ENCODE peak calls at places on chromosomes 13 and 19, in ten cellular contexts. One of them, this sample, is unnamed.

GRCh38 chr13:79482271-79482970 is 1.5 kb downstream of the NDFIP2 start:
- DNase-seq in globus pallidus: no peak
- DNase-seq in T-helper 2 cell: peak
- DNase-seq in NCI-H1092: no peak
- DNase-seq in pons: no peak
- DNase-seq in HTR-8/SVneo: no peak
- DNase-seq in stimulated activated CD4-positive, alpha-beta T cell treated with anti-CD3 and anti-CD28 coated beads, Interleukin-2, amount 100 ng/mL, for 24 hours: no peak
- DNase-seq in naive thymus-derived CD8-positive, alpha-beta T cell: no peak
- DNase-seq in skeletal muscle cell: no peak
- DNase-seq in fibroblast of the conjunctiva: no peak
- DNase-seq in this sample: no peak

GRCh38 chr13:75544681-75545333 is 4.8 kb upstream of the UCHL3 start:
- DNase-seq in globus pallidus: no peak
- DNase-seq in T-helper 2 cell: no peak
- DNase-seq in NCI-H1092: no peak
- DNase-seq in pons: no peak
- DNase-seq in HTR-8/SVneo: no peak
- DNase-seq in stimulated activated CD4-positive, alpha-beta T cell treated with anti-CD3 and anti-CD28 coated beads, Interleukin-2, amount 100 ng/mL, for 24 hours: no peak
- DNase-seq in naive thymus-derived CD8-positive, alpha-beta T cell: no peak
- DNase-seq in skeletal muscle cell: peak
- DNase-seq in fibroblast of the conjunctiva: peak
- DNase-seq in this sample: no peak

GRCh38 chr19:4473708-4474503 is 1.8 kb downstream of the HDGFL2 start:
- DNase-seq in globus pallidus: no peak
- DNase-seq in T-helper 2 cell: no peak
- DNase-seq in NCI-H1092: no peak
- DNase-seq in pons: no peak
- DNase-seq in HTR-8/SVneo: no peak
- DNase-seq in stimulated activated CD4-positive, alpha-beta T cell treated with anti-CD3 and anti-CD28 coated beads, Interleukin-2, amount 100 ng/mL, for 24 hours: no peak
- DNase-seq in naive thymus-derived CD8-positive, alpha-beta T cell: no peak
- DNase-seq in skeletal muscle cell: no peak
- DNase-seq in fibroblast of the conjunctiva: no peak
- DNase-seq in this sample: no peak

GRCh38 chr19:3670796-3671679 is 29.2 kb downstream of the PIP5K1C start:
- DNase-seq in globus pallidus: peak
- DNase-seq in T-helper 2 cell: no peak
- DNase-seq in NCI-H1092: no peak
- DNase-seq in pons: no peak
- DNase-seq in HTR-8/SVneo: no peak
- DNase-seq in stimulated activated CD4-positive, alpha-beta T cell treated with anti-CD3 and anti-CD28 coated beads, Interleukin-2, amount 100 ng/mL, for 24 hours: peak
- DNase-seq in naive thymus-derived CD8-positive, alpha-beta T cell: no peak
- DNase-seq in skeletal muscle cell: peak
- DNase-seq in fibroblast of the conjunctiva: peak
- DNase-seq in this sample: peak

GRCh38 chr19:34662919-34663318 is 14.0 kb downstream of the SCGB2B2 start:
- DNase-seq in globus pallidus: no peak
- DNase-seq in T-helper 2 cell: peak
- DNase-seq in NCI-H1092: peak
- DNase-seq in pons: peak
- DNase-seq in HTR-8/SVneo: no peak
- DNase-seq in stimulated activated CD4-positive, alpha-beta T cell treated with anti-CD3 and anti-CD28 coated beads, Interleukin-2, amount 100 ng/mL, for 24 hours: peak
- DNase-seq in naive thymus-derived CD8-positive, alpha-beta T cell: peak
- DNase-seq in skeletal muscle cell: no peak
- DNase-seq in fibroblast of the conjunctiva: no peak
- DNase-seq in this sample: no peak

GRCh38 chr19:3094638-3095374 is 644 bp downstream of the GNA11 start:
- DNase-seq in globus pallidus: no peak
- DNase-seq in T-helper 2 cell: peak
- DNase-seq in NCI-H1092: no peak
- DNase-seq in pons: no peak
- DNase-seq in HTR-8/SVneo: no peak
- DNase-seq in stimulated activated CD4-positive, alpha-beta T cell treated with anti-CD3 and anti-CD28 coated beads, Interleukin-2, amount 100 ng/mL, for 24 hours: peak
- DNase-seq in naive thymus-derived CD8-positive, alpha-beta T cell: peak
- DNase-seq in skeletal muscle cell: no peak
- DNase-seq in fibroblast of the conjunctiva: no peak
- DNase-seq in this sample: no peak

GRCh38 chr13:88552966-88553365 is 881.8 kb downstream of the SLITRK5 start:
- DNase-seq in globus pallidus: no peak
- DNase-seq in T-helper 2 cell: no peak
- DNase-seq in NCI-H1092: no peak
- DNase-seq in pons: no peak
- DNase-seq in HTR-8/SVneo: no peak
- DNase-seq in stimulated activated CD4-positive, alpha-beta T cell treated with anti-CD3 and anti-CD28 coated beads, Interleukin-2, amount 100 ng/mL, for 24 hours: no peak
- DNase-seq in naive thymus-derived CD8-positive, alpha-beta T cell: no peak
- DNase-seq in skeletal muscle cell: no peak
- DNase-seq in fibroblast of the conjunctiva: no peak
- DNase-seq in this sample: no peak

GRCh38 chr19:33436360-33437345 is 63.1 kb downstream of the CEBPG start:
- DNase-seq in globus pallidus: no peak
- DNase-seq in T-helper 2 cell: no peak
- DNase-seq in NCI-H1092: no peak
- DNase-seq in pons: no peak
- DNase-seq in HTR-8/SVneo: no peak
- DNase-seq in stimulated activated CD4-positive, alpha-beta T cell treated with anti-CD3 and anti-CD28 coated beads, Interleukin-2, amount 100 ng/mL, for 24 hours: no peak
- DNase-seq in naive thymus-derived CD8-positive, alpha-beta T cell: no peak
- DNase-seq in skeletal muscle cell: no peak
- DNase-seq in fibroblast of the conjunctiva: no peak
- DNase-seq in this sample: no peak

GRCh38 chr13:36839981-36840380 is 21.0 kb downstream of the RFXAP start:
- DNase-seq in globus pallidus: no peak
- DNase-seq in T-helper 2 cell: no peak
- DNase-seq in NCI-H1092: no peak
- DNase-seq in pons: no peak
- DNase-seq in HTR-8/SVneo: no peak
- DNase-seq in stimulated activated CD4-positive, alpha-beta T cell treated with anti-CD3 and anti-CD28 coated beads, Interleukin-2, amount 100 ng/mL, for 24 hours: no peak
- DNase-seq in naive thymus-derived CD8-positive, alpha-beta T cell: no peak
- DNase-seq in skeletal muscle cell: no peak
- DNase-seq in fibroblast of the conjunctiva: no peak
- DNase-seq in this sample: no peak

GRCh38 chr13:77637583-77637982 is 59.9 kb upstream of the SLAIN1 start:
- DNase-seq in globus pallidus: no peak
- DNase-seq in T-helper 2 cell: no peak
- DNase-seq in NCI-H1092: peak
- DNase-seq in pons: no peak
- DNase-seq in HTR-8/SVneo: no peak
- DNase-seq in stimulated activated CD4-positive, alpha-beta T cell treated with anti-CD3 and anti-CD28 coated beads, Interleukin-2, amount 100 ng/mL, for 24 hours: no peak
- DNase-seq in naive thymus-derived CD8-positive, alpha-beta T cell: no peak
- DNase-seq in skeletal muscle cell: no peak
- DNase-seq in fibroblast of the conjunctiva: no peak
- DNase-seq in this sample: no peak

GRCh38 chr13:90477194-90477593 is 870.3 kb upstream of the MIR17HG start:
- DNase-seq in globus pallidus: no peak
- DNase-seq in T-helper 2 cell: no peak
- DNase-seq in NCI-H1092: no peak
- DNase-seq in pons: no peak
- DNase-seq in HTR-8/SVneo: no peak
- DNase-seq in stimulated activated CD4-positive, alpha-beta T cell treated with anti-CD3 and anti-CD28 coated beads, Interleukin-2, amount 100 ng/mL, for 24 hours: no peak
- DNase-seq in naive thymus-derived CD8-positive, alpha-beta T cell: no peak
- DNase-seq in skeletal muscle cell: no peak
- DNase-seq in fibroblast of the conjunctiva: no peak
- DNase-seq in this sample: no peak

GRCh38 chr19:16369664-16370576 is 45.3 kb downstream of the KLF2 start:
- DNase-seq in globus pallidus: no peak
- DNase-seq in T-helper 2 cell: peak
- DNase-seq in NCI-H1092: no peak
- DNase-seq in pons: no peak
- DNase-seq in HTR-8/SVneo: no peak
- DNase-seq in stimulated activated CD4-positive, alpha-beta T cell treated with anti-CD3 and anti-CD28 coated beads, Interleukin-2, amount 100 ng/mL, for 24 hours: peak
- DNase-seq in naive thymus-derived CD8-positive, alpha-beta T cell: peak
- DNase-seq in skeletal muscle cell: no peak
- DNase-seq in fibroblast of the conjunctiva: no peak
- DNase-seq in this sample: no peak

GRCh38 chr13:51942189-51942588 is 69.1 kb downstream of the ATP7B start:
- DNase-seq in globus pallidus: no peak
- DNase-seq in T-helper 2 cell: peak
- DNase-seq in NCI-H1092: no peak
- DNase-seq in pons: no peak
- DNase-seq in HTR-8/SVneo: no peak
- DNase-seq in stimulated activated CD4-positive, alpha-beta T cell treated with anti-CD3 and anti-CD28 coated beads, Interleukin-2, amount 100 ng/mL, for 24 hours: peak
- DNase-seq in naive thymus-derived CD8-positive, alpha-beta T cell: peak
- DNase-seq in skeletal muscle cell: no peak
- DNase-seq in fibroblast of the conjunctiva: no peak
- DNase-seq in this sample: no peak

GRCh38 chr19:21586341-21587116 is 81.1 kb downstream of the ZNF429 start:
- DNase-seq in globus pallidus: no peak
- DNase-seq in T-helper 2 cell: no peak
- DNase-seq in NCI-H1092: no peak
- DNase-seq in pons: no peak
- DNase-seq in HTR-8/SVneo: no peak
- DNase-seq in stimulated activated CD4-positive, alpha-beta T cell treated with anti-CD3 and anti-CD28 coated beads, Interleukin-2, amount 100 ng/mL, for 24 hours: peak
- DNase-seq in naive thymus-derived CD8-positive, alpha-beta T cell: peak
- DNase-seq in skeletal muscle cell: no peak
- DNase-seq in fibroblast of the conjunctiva: no peak
- DNase-seq in this sample: peak

GRCh38 chr19:39828634-39829032 is 5.3 kb downstream of the DYRK1B start:
- DNase-seq in globus pallidus: no peak
- DNase-seq in T-helper 2 cell: no peak
- DNase-seq in NCI-H1092: no peak
- DNase-seq in pons: no peak
- DNase-seq in HTR-8/SVneo: no peak
- DNase-seq in stimulated activated CD4-positive, alpha-beta T cell treated with anti-CD3 and anti-CD28 coated beads, Interleukin-2, amount 100 ng/mL, for 24 hours: no peak
- DNase-seq in naive thymus-derived CD8-positive, alpha-beta T cell: no peak
- DNase-seq in skeletal muscle cell: no peak
- DNase-seq in fibroblast of the conjunctiva: no peak
- DNase-seq in this sample: no peak

GRCh38 chr19:42199440-42200115 is 17.9 kb downstream of the DEDD2 start:
- DNase-seq in globus pallidus: no peak
- DNase-seq in T-helper 2 cell: peak
- DNase-seq in NCI-H1092: no peak
- DNase-seq in pons: no peak
- DNase-seq in HTR-8/SVneo: no peak
- DNase-seq in stimulated activated CD4-positive, alpha-beta T cell treated with anti-CD3 and anti-CD28 coated beads, Interleukin-2, amount 100 ng/mL, for 24 hours: peak
- DNase-seq in naive thymus-derived CD8-positive, alpha-beta T cell: peak
- DNase-seq in skeletal muscle cell: no peak
- DNase-seq in fibroblast of the conjunctiva: no peak
- DNase-seq in this sample: peak

GRCh38 chr19:46296722-46297431 is at the start of gene HIF3A:
- DNase-seq in globus pallidus: no peak
- DNase-seq in T-helper 2 cell: no peak
- DNase-seq in NCI-H1092: no peak
- DNase-seq in pons: peak
- DNase-seq in HTR-8/SVneo: no peak
- DNase-seq in stimulated activated CD4-positive, alpha-beta T cell treated with anti-CD3 and anti-CD28 coated beads, Interleukin-2, amount 100 ng/mL, for 24 hours: peak
- DNase-seq in naive thymus-derived CD8-positive, alpha-beta T cell: no peak
- DNase-seq in skeletal muscle cell: peak
- DNase-seq in fibroblast of the conjunctiva: peak
- DNase-seq in this sample: peak

GRCh38 chr13:25135896-25136295 is 36.2 kb downstream of the AMER2 start:
- DNase-seq in globus pallidus: no peak
- DNase-seq in T-helper 2 cell: no peak
- DNase-seq in NCI-H1092: no peak
- DNase-seq in pons: no peak
- DNase-seq in HTR-8/SVneo: no peak
- DNase-seq in stimulated activated CD4-positive, alpha-beta T cell treated with anti-CD3 and anti-CD28 coated beads, Interleukin-2, amount 100 ng/mL, for 24 hours: no peak
- DNase-seq in naive thymus-derived CD8-positive, alpha-beta T cell: no peak
- DNase-seq in skeletal muscle cell: no peak
- DNase-seq in fibroblast of the conjunctiva: no peak
- DNase-seq in this sample: no peak

GRCh38 chr13:98222816-98223215 is 45.7 kb upstream of the RNF113B start:
- DNase-seq in globus pallidus: no peak
- DNase-seq in T-helper 2 cell: no peak
- DNase-seq in NCI-H1092: no peak
- DNase-seq in pons: no peak
- DNase-seq in HTR-8/SVneo: no peak
- DNase-seq in stimulated activated CD4-positive, alpha-beta T cell treated with anti-CD3 and anti-CD28 coated beads, Interleukin-2, amount 100 ng/mL, for 24 hours: no peak
- DNase-seq in naive thymus-derived CD8-positive, alpha-beta T cell: no peak
- DNase-seq in skeletal muscle cell: no peak
- DNase-seq in fibroblast of the conjunctiva: no peak
- DNase-seq in this sample: no peak

GRCh38 chr13:64369121-64369520 is 2861.0 kb downstream of the PCDH9 start:
- DNase-seq in globus pallidus: no peak
- DNase-seq in T-helper 2 cell: no peak
- DNase-seq in NCI-H1092: no peak
- DNase-seq in pons: no peak
- DNase-seq in HTR-8/SVneo: no peak
- DNase-seq in stimulated activated CD4-positive, alpha-beta T cell treated with anti-CD3 and anti-CD28 coated beads, Interleukin-2, amount 100 ng/mL, for 24 hours: no peak
- DNase-seq in naive thymus-derived CD8-positive, alpha-beta T cell: no peak
- DNase-seq in skeletal muscle cell: peak
- DNase-seq in fibroblast of the conjunctiva: no peak
- DNase-seq in this sample: no peak

GRCh38 chr19:33409035-33409434 is 35.5 kb downstream of the CEBPG start:
- DNase-seq in globus pallidus: no peak
- DNase-seq in T-helper 2 cell: no peak
- DNase-seq in NCI-H1092: no peak
- DNase-seq in pons: no peak
- DNase-seq in HTR-8/SVneo: no peak
- DNase-seq in stimulated activated CD4-positive, alpha-beta T cell treated with anti-CD3 and anti-CD28 coated beads, Interleukin-2, amount 100 ng/mL, for 24 hours: no peak
- DNase-seq in naive thymus-derived CD8-positive, alpha-beta T cell: no peak
- DNase-seq in skeletal muscle cell: no peak
- DNase-seq in fibroblast of the conjunctiva: no peak
- DNase-seq in this sample: no peak

GRCh38 chr19:41327499-41328156 is 17.7 kb downstream of the CCDC97 start:
- DNase-seq in globus pallidus: peak
- DNase-seq in T-helper 2 cell: peak
- DNase-seq in NCI-H1092: no peak
- DNase-seq in pons: peak
- DNase-seq in HTR-8/SVneo: peak
- DNase-seq in stimulated activated CD4-positive, alpha-beta T cell treated with anti-CD3 and anti-CD28 coated beads, Interleukin-2, amount 100 ng/mL, for 24 hours: peak
- DNase-seq in naive thymus-derived CD8-positive, alpha-beta T cell: peak
- DNase-seq in skeletal muscle cell: no peak
- DNase-seq in fibroblast of the conjunctiva: no peak
- DNase-seq in this sample: peak

GRCh38 chr13:112686364-112686763 is 3.5 kb upstream of the ATP11A start:
- DNase-seq in globus pallidus: no peak
- DNase-seq in T-helper 2 cell: no peak
- DNase-seq in NCI-H1092: no peak
- DNase-seq in pons: no peak
- DNase-seq in HTR-8/SVneo: no peak
- DNase-seq in stimulated activated CD4-positive, alpha-beta T cell treated with anti-CD3 and anti-CD28 coated beads, Interleukin-2, amount 100 ng/mL, for 24 hours: no peak
- DNase-seq in naive thymus-derived CD8-positive, alpha-beta T cell: no peak
- DNase-seq in skeletal muscle cell: no peak
- DNase-seq in fibroblast of the conjunctiva: no peak
- DNase-seq in this sample: no peak

GRCh38 chr13:36341718-36342117 is 4.5 kb downstream of the SPART start:
- DNase-seq in globus pallidus: no peak
- DNase-seq in T-helper 2 cell: no peak
- DNase-seq in NCI-H1092: no peak
- DNase-seq in pons: no peak
- DNase-seq in HTR-8/SVneo: peak
- DNase-seq in stimulated activated CD4-positive, alpha-beta T cell treated with anti-CD3 and anti-CD28 coated beads, Interleukin-2, amount 100 ng/mL, for 24 hours: no peak
- DNase-seq in naive thymus-derived CD8-positive, alpha-beta T cell: no peak
- DNase-seq in skeletal muscle cell: no peak
- DNase-seq in fibroblast of the conjunctiva: no peak
- DNase-seq in this sample: no peak

GRCh38 chr13:66933994-66934393 is 296.1 kb downstream of the PCDH9 start:
- DNase-seq in globus pallidus: no peak
- DNase-seq in T-helper 2 cell: no peak
- DNase-seq in NCI-H1092: no peak
- DNase-seq in pons: no peak
- DNase-seq in HTR-8/SVneo: peak
- DNase-seq in stimulated activated CD4-positive, alpha-beta T cell treated with anti-CD3 and anti-CD28 coated beads, Interleukin-2, amount 100 ng/mL, for 24 hours: no peak
- DNase-seq in naive thymus-derived CD8-positive, alpha-beta T cell: no peak
- DNase-seq in skeletal muscle cell: peak
- DNase-seq in fibroblast of the conjunctiva: peak
- DNase-seq in this sample: no peak

GRCh38 chr19:44990966-44991365 is 10.3 kb upstream of the RELB start:
- DNase-seq in globus pallidus: no peak
- DNase-seq in T-helper 2 cell: no peak
- DNase-seq in NCI-H1092: no peak
- DNase-seq in pons: no peak
- DNase-seq in HTR-8/SVneo: no peak
- DNase-seq in stimulated activated CD4-positive, alpha-beta T cell treated with anti-CD3 and anti-CD28 coated beads, Interleukin-2, amount 100 ng/mL, for 24 hours: no peak
- DNase-seq in naive thymus-derived CD8-positive, alpha-beta T cell: no peak
- DNase-seq in skeletal muscle cell: no peak
- DNase-seq in fibroblast of the conjunctiva: no peak
- DNase-seq in this sample: no peak

GRCh38 chr13:40230833-40231266 is 435.6 kb downstream of the FOXO1 start:
- DNase-seq in globus pallidus: no peak
- DNase-seq in T-helper 2 cell: peak
- DNase-seq in NCI-H1092: no peak
- DNase-seq in pons: no peak
- DNase-seq in HTR-8/SVneo: no peak
- DNase-seq in stimulated activated CD4-positive, alpha-beta T cell treated with anti-CD3 and anti-CD28 coated beads, Interleukin-2, amount 100 ng/mL, for 24 hours: no peak
- DNase-seq in naive thymus-derived CD8-positive, alpha-beta T cell: no peak
- DNase-seq in skeletal muscle cell: no peak
- DNase-seq in fibroblast of the conjunctiva: no peak
- DNase-seq in this sample: no peak

GRCh38 chr19:15396436-15396835 is 16.8 kb upstream of the AKAP8 start:
- DNase-seq in globus pallidus: no peak
- DNase-seq in T-helper 2 cell: no peak
- DNase-seq in NCI-H1092: no peak
- DNase-seq in pons: no peak
- DNase-seq in HTR-8/SVneo: no peak
- DNase-seq in stimulated activated CD4-positive, alpha-beta T cell treated with anti-CD3 and anti-CD28 coated beads, Interleukin-2, amount 100 ng/mL, for 24 hours: no peak
- DNase-seq in naive thymus-derived CD8-positive, alpha-beta T cell: no peak
- DNase-seq in skeletal muscle cell: no peak
- DNase-seq in fibroblast of the conjunctiva: no peak
- DNase-seq in this sample: no peak